ENCODE peak calls at places on chromosomes 6 and 20, in six cellular contexts. S, M, A, I, B and V are unnamed samples.

GRCh38 chr6:32178547-32179440 is 589 bp downstream of the RNF5 start:
- DNase-seq in S (no peak), M (no peak), A (no peak), I (no peak), B (no peak), V (no peak)

GRCh38 chr6:101114703-101115102 is 233.6 kb upstream of the ASCC3 start:
- DNase-seq in S (peak), M (peak), A (peak), I (no peak), B (no peak), V (peak)

GRCh38 chr20:6026051-6026450 is 27.8 kb downstream of the LRRN4 start:
- DNase-seq in S (peak), M (no peak), A (no peak), I (no peak), B (no peak), V (no peak)

GRCh38 chr6:127302728-127303675 is 36.3 kb downstream of the RNF146 start:
- DNase-seq in S (peak), M (peak), A (peak), I (no peak), B (peak), V (peak)

GRCh38 chr6:157206359-157206815 is 116.9 kb downstream of the TMEM242 start:
- DNase-seq in S (no peak), M (no peak), A (no peak), I (no peak), B (no peak), V (no peak)

GRCh38 chr20:56391596-56392281 is at the start of gene AURKA:
- DNase-seq in S (no peak), M (no peak), A (no peak), I (no peak), B (no peak), V (no peak)

GRCh38 chr6:110495949-110496348 is 19.5 kb upstream of the SLC22A16 start:
- DNase-seq in S (no peak), M (no peak), A (no peak), I (no peak), B (no peak), V (no peak)

GRCh38 chr20:44355503-44356352 is at the start of gene HNF4A:
- DNase-seq in S (no peak), M (no peak), A (no peak), I (no peak), B (peak), V (no peak)

GRCh38 chr6:56168601-56169000 is 78.8 kb downstream of the COL21A1 start:
- DNase-seq in S (no peak), M (no peak), A (no peak), I (no peak), B (no peak), V (no peak)

GRCh38 chr20:53524589-53525311 is 68.9 kb downstream of the ZNF217 start:
- DNase-seq in S (no peak), M (no peak), A (no peak), I (no peak), B (no peak), V (no peak)

GRCh38 chr20:18504479-18505060 is 3.2 kb upstream of the SEC23B start:
- DNase-seq in S (peak), M (no peak), A (no peak), I (no peak), B (no peak), V (no peak)

GRCh38 chr6:109478848-109479624 is 4.0 kb downstream of the ZBTB24 start:
- DNase-seq in S (no peak), M (no peak), A (no peak), I (no peak), B (no peak), V (no peak)
- H3K4me3 ChIP-seq in S (peak), M (no peak), A (peak), I (peak), B (no peak), V (peak)

DNA sequence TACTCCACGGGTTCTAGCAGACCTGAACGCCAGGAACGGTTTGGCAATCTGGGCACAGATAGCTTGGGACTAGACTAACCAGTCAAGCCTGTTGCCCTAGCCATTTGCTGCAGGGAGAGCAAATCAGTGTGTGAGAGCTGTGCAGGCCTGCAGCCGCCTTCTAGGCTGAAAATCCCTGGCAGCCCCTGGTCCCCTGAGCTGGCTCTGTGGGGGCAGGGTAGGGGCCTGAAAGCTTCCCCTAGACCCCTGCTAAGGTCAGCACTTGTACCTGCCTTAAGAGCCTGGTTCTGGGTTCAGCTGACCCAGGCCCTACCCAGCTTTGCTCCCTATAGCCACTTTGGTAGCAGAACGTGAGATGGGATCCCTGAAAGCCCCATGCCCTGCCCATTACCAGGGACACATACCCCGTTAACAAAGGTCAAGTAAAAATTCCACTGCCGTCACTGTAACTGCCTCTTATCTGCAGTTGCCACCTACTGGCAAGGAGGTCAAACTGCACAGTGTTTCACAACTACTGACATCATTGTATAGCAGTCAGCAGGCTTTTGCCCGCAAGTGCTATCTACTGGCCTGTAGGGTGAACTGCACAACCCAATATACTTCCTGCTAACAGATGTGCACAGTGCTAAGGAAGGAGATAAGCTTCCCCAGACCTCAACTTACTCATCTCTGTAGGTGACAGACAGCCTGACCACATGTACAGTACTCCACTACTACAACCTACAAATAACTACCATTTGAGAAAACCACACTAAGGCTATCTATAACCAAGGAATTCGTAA is 95.1 kb upstream of the OLIG3 start:
- DNase-seq in S (peak), M (peak), A (peak), I (peak), B (peak), V (peak)
- TF ChIP-seq CTCF in S (peak), M (peak), A (peak), I (peak), B (peak), V (peak)

GRCh38 chr20:8432435-8433148 is 300.5 kb downstream of the PLCB1 start:
- DNase-seq in S (no peak), M (no peak), A (no peak), I (no peak), B (no peak), V (no peak)
- H3K4me3 ChIP-seq in S (no peak), M (no peak), A (no peak), I (no peak), B (no peak), V (no peak)

GRCh38 chr20:59042796-59043621 is 423 bp upstream of the PRELID3B start:
- DNase-seq in S (peak), M (peak), A (peak), I (peak), B (peak), V (peak)
- TF ChIP-seq CTCF in S (no peak), M (no peak), A (no peak), I (no peak), B (no peak), V (no peak)